ENCODE peak calls at places on chromosomes 1 and 21, in five cellular contexts. I is endothelial cell, G is foreskin keratinocyte, Q is neural crest cell, V is adrenal gland. O is an unnamed sample.
A peak's percentile ranks its signal among the peaks of the same experiment; 100 is the strongest.

GRCh38 chr1:147050654-147051053 is 112.5 kb downstream of the NBPF12 start:
- DNase-seq in I (no peak), G (no peak), Q (no peak), V (no peak), O (no peak)

GRCh38 chr1:195439661-195440060 is 1168.6 kb downstream of the KCNT2 start:
- DNase-seq in I (no peak), G (no peak), Q (no peak), V (no peak), O (no peak)

GRCh38 chr1:9438431-9439073 is 100.7 kb upstream of the SLC25A33 start:
- DNase-seq in I (no peak), G (peak; percentile 65), Q (no peak), V (no peak), O (no peak)

GRCh38 chr1:77313491-77313890 is 31.7 kb downstream of the AK5 start:
- DNase-seq in I (peak; percentile 38), G (peak; percentile 47), Q (no peak), V (peak; percentile 26), O (no peak)

GRCh38 chr1:53390261-53390660 is 62.4 kb upstream of the LRP8 start:
- DNase-seq in I (no peak), G (no peak), Q (no peak), V (peak; percentile 38), O (no peak)

GRCh38 chr1:39170731-39171375 is 33.6 kb upstream of the MACF1 start:
- DNase-seq in I (no peak), G (no peak), Q (no peak), V (no peak), O (no peak)

GRCh38 chr1:233443040-233443439 is 115.5 kb downstream of the MAP3K21 start:
- DNase-seq in I (no peak), G (peak; percentile 62), Q (no peak), V (peak; percentile 37), O (no peak)

GRCh38 chr1:110604586-110605148 is 1.5 kb downstream of the KCNA2 start:
- DNase-seq in I (no peak), G (no peak), Q (no peak), V (no peak), O (no peak)

GRCh38 chr1:228148971-228149340 is 774 bp upstream of the GJC2 start:
- DNase-seq in I (no peak), G (no peak), Q (no peak), V (no peak), O (no peak)

GRCh38 chr1:185439727-185440415 is 122.8 kb upstream of the IVNS1ABP start:
- DNase-seq in I (no peak), G (peak; percentile 96), Q (no peak), V (peak; percentile 35), O (no peak)

GRCh38 chr1:27116210-27116609 is 38.7 kb downstream of the SLC9A1 start:
- DNase-seq in I (no peak), G (no peak), Q (no peak), V (peak; percentile 63), O (no peak)

GRCh38 chr1:86706018-86706417 is 1.6 kb downstream of the SH3GLB1 start:
- DNase-seq in I (no peak), G (no peak), Q (no peak), V (no peak), O (no peak)

GRCh38 chr1:43184388-43184787 is 12.3 kb downstream of the CFAP57 start:
- DNase-seq in I (no peak), G (no peak), Q (no peak), V (no peak), O (no peak)

GRCh38 chr1:39639333-39640130 is at the start of gene HEYL:
- DNase-seq in I (peak; percentile 77), G (no peak), Q (peak; percentile 52), V (peak; percentile 61), O (peak; percentile 76)

GRCh38 chr1:1758692-1759455 is 19.4 kb downstream of the NADK start:
- DNase-seq in I (no peak), G (peak; percentile 45), Q (no peak), V (peak; percentile 95), O (no peak)

GRCh38 chr1:177305040-177306018 is 134.6 kb downstream of the BRINP2 start:
- DNase-seq in I (no peak), G (peak; percentile 65), Q (no peak), V (no peak), O (peak; percentile 55)

GRCh38 chr1:228150458-228151169 is 884 bp downstream of the GJC2 start:
- DNase-seq in I (no peak), G (no peak), Q (no peak), V (peak; percentile 69), O (no peak)

GRCh38 chr1:246959944-246960693 is 28.4 kb upstream of the AHCTF1 start:
- DNase-seq in I (no peak), G (no peak), Q (no peak), V (no peak), O (no peak)

GRCh38 chr1:155706101-155706619 is 17.3 kb downstream of the DAP3 start:
- DNase-seq in I (no peak), G (peak; percentile 73), Q (no peak), V (no peak), O (no peak)

GRCh38 chr21:42574234-42575027 is 60.8 kb downstream of the SLC37A1 start:
- DNase-seq in I (no peak), G (no peak), Q (no peak), V (peak; percentile 15), O (no peak)

GRCh38 chr21:33541105-33541711 is 709 bp downstream of the GART start:
- DNase-seq in I (no peak), G (peak; percentile 15), Q (no peak), V (no peak), O (no peak)
- TF ChIP-seq CTCF in I (no peak), G (no peak), Q (no peak), V (no peak), O (no peak)

DNA sequence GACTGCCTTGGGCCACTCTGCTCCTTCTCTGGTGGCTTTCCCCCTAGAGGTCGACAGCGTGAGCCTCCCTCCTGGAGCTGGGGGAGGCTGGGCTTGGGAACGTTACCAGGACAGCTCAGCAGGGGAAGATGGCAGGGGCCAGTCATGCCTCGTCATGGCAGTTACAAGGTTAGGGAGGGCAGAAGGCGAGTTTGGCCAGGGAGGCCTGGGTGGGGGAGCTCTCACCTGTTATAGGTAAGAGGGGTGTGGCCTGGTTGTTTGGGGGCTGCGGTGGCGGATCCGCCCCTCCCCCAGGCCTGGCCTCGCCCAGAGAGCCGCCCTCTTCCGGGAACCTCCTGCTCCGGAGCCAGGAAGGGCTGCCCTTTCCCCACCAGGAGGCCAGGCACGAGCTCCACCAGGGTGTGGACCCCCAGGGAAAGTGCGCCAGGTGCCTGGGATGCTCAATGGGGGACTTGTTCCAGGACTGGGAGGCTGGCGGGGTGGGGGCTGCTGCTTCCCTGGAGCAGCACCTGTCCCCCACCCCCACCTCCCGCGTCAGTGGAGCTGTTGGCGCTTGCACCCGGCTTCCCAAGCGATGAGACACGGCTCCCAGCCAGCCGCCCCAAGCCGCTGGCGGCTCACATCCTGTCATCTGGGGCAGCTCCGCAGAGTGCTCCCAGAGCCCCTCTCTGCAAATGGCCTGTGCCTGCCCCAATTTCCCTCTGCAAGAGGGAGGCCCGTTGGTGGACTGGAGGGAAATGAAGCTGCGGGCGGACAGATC is 23.6 kb upstream of the PKP1 start:
- DNase-seq in I (no peak), G (peak; percentile 92), Q (no peak), V (no peak), O (no peak)
- TF ChIP-seq CTCF in I (no peak), G (peak; percentile 53), Q (no peak), V (no peak), O (no peak)

GRCh38 chr1:173134029-173134428 is 73.1 kb downstream of the TNFSF4 start:
- DNase-seq in I (no peak), G (no peak), Q (no peak), V (no peak), O (no peak)
- TF ChIP-seq CTCF in I (no peak), G (no peak), Q (no peak), V (no peak), O (no peak)

GRCh38 chr1:161261859-161262225 is 3.3 kb downstream of the PCP4L1 start:
- DNase-seq in I (no peak), G (no peak), Q (no peak), V (no peak), O (no peak)

GRCh38 chr1:161260939-161261858 is 2.7 kb downstream of the PCP4L1 start:
- DNase-seq in I (no peak), G (no peak), Q (no peak), V (no peak), O (no peak)

GRCh38 chr1:161260346-161260745 is 1.8 kb downstream of the PCP4L1 start:
- DNase-seq in I (no peak), G (no peak), Q (no peak), V (no peak), O (no peak)

GRCh38 chr1:161259765-161260164 is 1.2 kb downstream of the PCP4L1 start:
- DNase-seq in I (no peak), G (no peak), Q (no peak), V (no peak), O (no peak)

GRCh38 chr1:161258439-161259386 is at the start of gene PCP4L1:
- DNase-seq in I (peak; percentile 47), G (peak; percentile 45), Q (peak; percentile 66), V (peak; percentile 46), O (no peak)
- TF ChIP-seq CTCF in I (no peak), G (no peak), Q (no peak), V (no peak), O (no peak)

O was measured in D721Med.